ENCODE peak calls at places on chromosomes 13 and 19, in five cellular contexts. Q, H, U, G and O are unnamed samples.

GRCh38 chr19:8576273-8576993 is 809 bp downstream of the MYO1F start:
- DNase-seq in Q (no peak), H (no peak), U (no peak), G (no peak), O (no peak)

GRCh38 chr13:40758811-40759210 is 12.2 kb downstream of the MRPS31 start:
- DNase-seq in Q (no peak), H (no peak), U (no peak), G (no peak), O (no peak)

GRCh38 chr13:51244637-51245405 is 22.6 kb downstream of the FAM124A start:
- DNase-seq in Q (no peak), H (no peak), U (no peak), G (no peak), O (no peak)

GRCh38 chr13:39189778-39190177 is 151.5 kb downstream of the NHLRC3 start:
- DNase-seq in Q (no peak), H (no peak), U (no peak), G (no peak), O (no peak)

GRCh38 chr19:15284091-15284490 is 48.2 kb downstream of the BRD4 start:
- DNase-seq in Q (no peak), H (no peak), U (no peak), G (no peak), O (no peak)

GRCh38 chr19:45881909-45882528 is 3.9 kb downstream of the IRF2BP1 start:
- DNase-seq in Q (no peak), H (no peak), U (no peak), G (no peak), O (no peak)

GRCh38 chr19:51777570-51778460 is 16.8 kb downstream of the FPR2 start:
- DNase-seq in Q (peak), H (peak), U (peak), G (peak), O (peak)

GRCh38 chr19:49860716-49861100 is 6.7 kb downstream of the PNKP start:
- DNase-seq in Q (no peak), H (no peak), U (no peak), G (no peak), O (no peak)

GRCh38 chr13:76992548-76993001 is 694 bp downstream of the CLN5 start:
- DNase-seq in Q (peak), H (peak), U (peak), G (peak), O (peak)

GRCh38 chr13:46184277-46184699 is 2.3 kb upstream of the LCP1 start:
- DNase-seq in Q (no peak), H (peak), U (no peak), G (peak), O (no peak)

GRCh38 chr19:12272980-12273901 is 21.4 kb downstream of the ZNF44 start:
- DNase-seq in Q (no peak), H (no peak), U (no peak), G (no peak), O (no peak)

GRCh38 chr19:16874250-16874977 is 14.4 kb upstream of the F2RL3 start:
- DNase-seq in Q (no peak), H (no peak), U (no peak), G (no peak), O (no peak)

GRCh38 chr19:50553134-50553703 is 15.0 kb downstream of the LRRC4B start:
- DNase-seq in Q (no peak), H (no peak), U (no peak), G (no peak), O (no peak)

GRCh38 chr13:41577437-41577836 is 120.1 kb downstream of the RGCC start:
- DNase-seq in Q (peak), H (no peak), U (no peak), G (no peak), O (no peak)

GRCh38 chr19:16851031-16851712 is 22.0 kb downstream of the SIN3B start:
- DNase-seq in Q (no peak), H (no peak), U (no peak), G (no peak), O (peak)

GRCh38 chr19:47274891-47275865 is 493 bp downstream of the INAFM1 start:
- DNase-seq in Q (no peak), H (peak), U (no peak), G (peak), O (peak)

GRCh38 chr13:111577956-111578595 is 257.6 kb downstream of the TEX29 start:
- DNase-seq in Q (no peak), H (no peak), U (no peak), G (no peak), O (no peak)

GRCh38 chr19:48818234-48818823 is 7.5 kb upstream of the BCAT2 start:
- DNase-seq in Q (no peak), H (no peak), U (no peak), G (no peak), O (no peak)

GRCh38 chr19:8552810-8553209 is 24.4 kb downstream of the MYO1F start:
- DNase-seq in Q (peak), H (no peak), U (peak), G (peak), O (peak)

GRCh38 chr19:45496349-45496953 is 396 bp downstream of the RTN2 start:
- DNase-seq in Q (no peak), H (peak), U (no peak), G (peak), O (no peak)

GRCh38 chr19:39970424-39970673 is 616 bp upstream of the PSMC4 start:
- DNase-seq in Q (no peak), H (no peak), U (no peak), G (no peak), O (no peak)

GRCh38 chr19:18648971-18649310 is 12.1 kb downstream of the KLHL26 start:
- DNase-seq in Q (no peak), H (no peak), U (no peak), G (no peak), O (no peak)

GRCh38 chr13:22505489-22505888 is 675.3 kb upstream of the SGCG start:
- DNase-seq in Q (peak), H (no peak), U (no peak), G (no peak), O (peak)

GRCh38 chr13:110116072-110116487 is 190.9 kb downstream of the COL4A1 start:
- DNase-seq in Q (peak), H (peak), U (no peak), G (peak), O (no peak)

GRCh38 chr19:42942187-42942789 is 5.3 kb upstream of the PSG7 start:
- DNase-seq in Q (peak), H (no peak), U (peak), G (no peak), O (peak)

DNA sequence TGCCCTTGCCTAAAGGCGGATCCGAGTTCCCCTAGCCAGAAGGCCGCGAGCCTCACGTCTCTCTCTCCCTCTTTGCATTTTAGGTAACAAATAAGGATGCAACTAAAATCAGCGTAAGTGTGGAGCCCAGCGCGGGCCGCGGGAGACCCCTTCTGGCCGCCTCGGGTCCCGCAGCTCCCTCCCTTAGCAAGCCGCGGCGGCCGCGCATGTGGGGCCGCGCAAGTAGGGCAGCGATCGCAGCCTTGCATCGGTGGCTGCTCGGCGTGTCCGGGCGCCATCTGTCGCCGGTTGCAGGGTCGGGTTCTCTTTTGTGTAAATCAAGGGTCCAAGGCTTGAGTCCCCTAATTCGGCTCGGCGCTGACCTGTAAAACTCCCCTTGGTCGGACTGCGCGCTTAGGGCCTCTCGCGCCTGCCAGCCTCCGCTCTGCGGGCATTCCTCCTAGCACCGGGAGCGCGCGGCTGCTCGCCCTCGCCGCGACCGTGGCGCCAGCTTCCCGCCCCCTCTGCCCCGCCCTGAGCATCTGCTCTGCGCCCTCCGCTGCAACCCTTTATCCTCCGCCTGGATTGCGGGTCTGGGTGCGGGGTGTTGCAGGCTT is 2.7 kb downstream of the VSTM2B start:
- DNase-seq in Q (peak), H (peak), U (peak), G (peak), O (peak)
- H3K4me2 ChIP-seq in Q (no peak), H (no peak), U (peak), G (peak), O (peak)

GRCh38 chr19:54473983-54474382 is 887 bp upstream of the CDC42EP5 start:
- DNase-seq in Q (no peak), H (no peak), U (no peak), G (no peak), O (no peak)

GRCh38 chr19:54470276-54470887 is 2.7 kb downstream of the CDC42EP5 start:
- DNase-seq in Q (no peak), H (no peak), U (no peak), G (no peak), O (no peak)

GRCh38 chr19:54470991-54471782 is 1.9 kb downstream of the CDC42EP5 start:
- DNase-seq in Q (no peak), H (peak), U (no peak), G (peak), O (no peak)

GRCh38 chr19:54475706-54476105 is 2.6 kb upstream of the CDC42EP5 start:
- DNase-seq in Q (no peak), H (no peak), U (no peak), G (no peak), O (no peak)

DNA sequence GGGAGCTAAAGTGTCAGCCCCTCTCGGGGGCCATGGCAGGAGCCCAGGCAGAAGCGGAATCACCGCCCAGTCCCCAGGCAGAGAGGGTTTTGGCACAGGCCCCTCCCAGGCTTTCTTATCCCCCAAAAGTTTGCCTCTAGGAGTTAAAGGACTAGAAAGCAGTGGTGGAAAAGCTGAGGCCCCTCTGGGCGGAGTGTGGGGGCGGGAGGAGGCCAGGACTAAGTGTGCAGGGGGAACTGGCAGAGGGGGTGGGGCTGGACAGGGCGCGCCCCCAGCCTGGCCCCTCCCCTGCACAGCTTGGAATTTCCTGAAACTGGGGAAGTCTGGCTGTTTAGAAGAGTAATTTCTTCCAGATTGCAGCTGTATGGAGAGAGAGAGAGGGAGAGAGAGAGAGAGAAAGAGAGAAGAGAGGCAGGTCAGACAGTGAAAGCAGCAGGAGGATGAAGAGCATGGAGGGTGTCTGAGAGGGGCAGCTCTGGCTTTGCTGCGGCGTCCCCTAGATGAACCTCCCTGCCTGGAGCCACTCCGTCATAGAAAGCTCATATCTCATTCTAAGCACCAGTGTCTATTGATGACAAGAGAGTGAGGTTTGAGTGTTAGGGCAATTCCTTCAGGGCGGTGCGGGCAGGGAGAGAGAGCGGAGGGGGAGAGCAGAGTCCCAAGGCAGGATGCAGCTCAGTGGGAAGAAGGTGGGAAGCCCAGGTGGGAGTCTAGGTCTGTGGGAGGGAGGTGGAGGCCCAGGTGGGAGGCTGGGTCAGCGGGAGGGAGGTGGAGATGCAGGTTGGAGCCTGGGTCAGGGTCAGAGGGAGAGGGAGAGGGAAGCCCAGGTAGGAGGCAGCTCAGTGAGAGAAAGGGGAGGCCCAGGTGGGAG is at the start of gene CDC42EP5:
- DNase-seq in Q (peak), H (peak), U (peak), G (peak), O (peak)
- H2AFZ ChIP-seq in Q (peak), H (peak), U (peak), G (peak), O (peak)

DNA sequence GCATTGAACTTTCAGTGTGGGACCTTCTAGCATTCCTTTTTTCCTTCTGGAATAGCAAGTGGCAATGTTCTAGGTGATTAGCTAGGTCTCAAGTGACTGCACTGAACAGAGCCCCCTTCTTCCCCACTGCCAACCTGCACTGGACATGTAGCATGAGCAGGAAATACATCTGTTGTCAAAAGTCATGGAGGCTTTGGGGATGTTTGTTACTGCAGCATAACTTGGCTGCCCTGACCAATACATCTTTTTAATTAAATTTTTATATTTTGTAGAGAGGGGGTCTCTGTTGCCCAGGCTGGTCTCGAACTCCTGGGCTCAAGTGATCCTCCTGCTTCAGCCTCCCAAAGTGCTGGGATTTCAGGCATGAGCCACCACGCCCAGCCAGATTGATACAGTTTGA is 163.6 kb downstream of the CACNA1A start:
- DNase-seq in Q (no peak), H (no peak), U (no peak), G (no peak), O (no peak)
- H3K4me3 ChIP-seq in Q (no peak), H (no peak), U (no peak), G (no peak), O (no peak)

DNA sequence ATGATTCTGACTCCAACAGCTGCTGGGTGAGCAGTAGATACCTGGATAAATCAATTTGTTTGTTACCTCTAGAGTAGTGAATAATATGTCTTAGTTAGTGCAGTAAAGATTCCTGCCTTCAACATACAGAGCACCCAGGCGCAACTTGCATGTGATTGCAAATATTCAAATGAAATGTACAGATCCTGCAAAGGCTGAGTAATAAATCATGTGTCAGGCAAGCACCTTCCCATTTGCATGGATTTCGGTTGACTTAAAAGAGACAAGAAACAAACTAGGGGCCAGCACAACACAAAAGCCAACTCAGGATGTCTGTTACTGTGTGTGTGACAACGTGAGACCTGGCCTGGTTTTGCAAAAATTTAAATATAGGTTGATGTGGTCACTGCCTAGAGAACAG is 79.7 kb downstream of the TNFSF11 start:
- DNase-seq in Q (no peak), H (no peak), U (no peak), G (no peak), O (no peak)
- H3K4me2 ChIP-seq in Q (no peak), H (no peak), U (no peak), G (no peak), O (no peak)

DNA sequence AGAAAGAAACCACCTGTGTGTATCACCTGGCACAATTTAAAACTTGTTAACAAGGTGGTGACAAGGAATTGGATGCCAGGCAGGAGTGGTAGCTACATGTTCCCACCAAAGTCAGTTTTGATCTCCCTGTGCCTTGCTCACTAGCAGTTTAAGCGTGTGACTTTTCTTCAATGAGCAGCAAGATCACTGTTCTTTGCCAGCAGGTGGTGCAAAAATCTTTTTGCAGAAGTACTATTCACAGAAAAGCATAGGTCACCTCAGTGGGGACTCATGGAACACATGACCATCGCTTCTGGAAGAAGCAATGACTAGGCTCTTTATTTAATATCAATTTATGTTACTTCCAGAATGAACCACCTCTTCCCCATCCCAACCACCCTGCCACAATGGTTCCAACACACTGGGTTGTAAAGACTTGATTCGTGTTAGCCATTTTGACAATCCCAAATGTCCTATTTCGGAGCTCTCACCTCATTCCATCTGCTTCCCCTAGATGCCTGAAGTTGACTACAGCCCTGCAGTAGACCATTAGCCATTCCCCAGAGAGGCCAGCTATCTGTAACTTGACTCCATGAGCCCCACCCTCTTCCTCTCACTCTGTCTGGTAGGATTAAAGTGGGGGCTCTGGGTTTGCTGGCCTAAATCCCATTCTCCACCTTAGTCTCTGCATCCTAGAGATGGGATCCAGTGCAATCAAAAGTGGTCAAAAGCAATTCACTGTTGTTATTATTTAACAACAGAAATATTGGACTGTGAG is 59.1 kb upstream of the TNFRSF19 start:
- DNase-seq in Q (peak), H (peak), U (peak), G (peak), O (peak)
- H2AFZ ChIP-seq in Q (no peak), H (no peak), U (no peak), G (no peak), O (no peak)

DNA sequence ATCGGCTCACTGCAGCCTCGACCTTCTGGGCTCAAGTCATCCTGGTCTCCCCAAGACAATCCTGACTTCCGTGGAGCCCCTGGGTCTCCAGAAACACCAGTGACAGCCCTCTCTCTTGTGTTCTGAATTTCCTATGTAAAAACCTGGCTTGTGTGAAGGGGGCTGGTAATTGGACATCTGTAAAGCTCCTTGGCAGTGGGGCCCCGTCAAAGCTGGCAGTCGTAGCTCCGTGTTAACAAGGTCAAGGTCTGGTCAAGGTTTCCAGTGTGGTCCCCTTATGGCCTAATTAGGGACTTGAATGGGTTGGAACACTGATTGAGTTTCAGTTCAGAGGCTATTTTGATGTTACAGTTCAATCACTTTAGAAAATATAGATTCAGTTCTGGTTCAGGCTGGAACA is 32.8 kb upstream of the NDUFS7 start:
- DNase-seq in Q (no peak), H (no peak), U (no peak), G (no peak), O (no peak)
- H3K4me3 ChIP-seq in Q (no peak), H (no peak), U (no peak), G (no peak), O (no peak)

DNA sequence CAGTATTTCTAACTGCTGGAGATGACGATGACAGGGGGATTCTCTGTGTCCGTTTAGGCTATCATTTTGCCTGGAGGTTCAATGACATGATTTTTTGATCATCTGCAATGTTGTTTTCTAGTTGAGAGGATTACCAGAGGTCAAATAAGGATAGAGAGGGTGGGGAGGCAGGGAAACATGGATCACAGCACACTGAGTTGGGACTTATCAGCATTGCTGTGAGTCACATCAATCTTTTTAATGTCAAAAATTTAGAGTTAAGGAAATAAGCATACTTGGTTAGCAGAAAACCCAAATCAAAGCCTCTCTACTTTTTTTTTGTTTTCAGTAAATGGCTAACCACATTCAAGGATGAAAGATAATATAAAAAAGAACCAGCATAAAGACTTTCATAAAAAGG is 43.0 kb upstream of the CSNK1A1L start:
- DNase-seq in Q (no peak), H (no peak), U (no peak), G (no peak), O (peak)
- H3K4me2 ChIP-seq in Q (no peak), H (no peak), U (no peak), G (no peak), O (no peak)